ENCODE peak calls at places on chromosomes 11 and 22, in five cellular contexts. Y, O, J, D and A are unnamed samples.

GRCh38 chr11:130634981-130635473 is 186.6 kb downstream of the ADAMTS15 start:
- DNase-seq in Y (no peak), O (no peak), J (no peak), D (no peak), A (no peak)

GRCh38 chr11:106088896-106089295 is 11.4 kb downstream of the AASDHPPT start:
- DNase-seq in Y (no peak), O (no peak), J (no peak), D (no peak), A (no peak)

GRCh38 chr11:1936781-1937615 is 10.1 kb upstream of the MRPL23 start:
- DNase-seq in Y (no peak), O (peak; percentile 66), J (no peak), D (no peak), A (no peak)

GRCh38 chr11:124761301-124762021 is 629 bp downstream of the ESAM start:
- DNase-seq in Y (no peak), O (no peak), J (no peak), D (no peak), A (no peak)

GRCh38 chr11:62245271-62245753 is 3.3 kb downstream of the SCGB1D2 start:
- DNase-seq in Y (no peak), O (no peak), J (peak; percentile 25), D (no peak), A (no peak)

GRCh38 chr22:43479311-43479710 is 67.5 kb downstream of the MPPED1 start:
- DNase-seq in Y (no peak), O (peak; percentile 43), J (no peak), D (no peak), A (no peak)

GRCh38 chr11:59283311-59283710 is 70.6 kb upstream of the MPEG1 start:
- DNase-seq in Y (no peak), O (no peak), J (no peak), D (no peak), A (no peak)

GRCh38 chr11:13329670-13330401 is 52.2 kb downstream of the BMAL1 start:
- DNase-seq in Y (peak; percentile 74), O (no peak), J (no peak), D (no peak), A (no peak)

GRCh38 chr22:46078241-46079092 is 71.9 kb upstream of the PPARA start:
- DNase-seq in Y (no peak), O (peak; percentile 90), J (no peak), D (no peak), A (no peak)

GRCh38 chr11:120123946-120124345 is 14.0 kb downstream of the TRIM29 start:
- DNase-seq in Y (no peak), O (no peak), J (no peak), D (no peak), A (no peak)

GRCh38 chr11:44536779-44537516 is 28.5 kb upstream of the CD82 start:
- DNase-seq in Y (no peak), O (no peak), J (no peak), D (no peak), A (no peak)

GRCh38 chr11:22163394-22163797 is 29.5 kb upstream of the ANO5 start:
- DNase-seq in Y (no peak), O (no peak), J (no peak), D (no peak), A (peak; percentile 16)